ENCODE peak calls at places on chromosomes 6 and 20, in five cellular contexts. G is dorsolateral prefrontal cortex, D is heart right ventricle, J is upper lobe of right lung, P is fibroblast of lung. S is an unnamed sample.

GRCh38 chr6:41940759-41941279 is 789 bp downstream of the CCND3 start:
- DNase-seq in J (peak), G (peak), P (peak), D (peak), S (peak)

GRCh38 chr20:36154696-36155628 is at the start of gene EPB41L1:
- DNase-seq in P (no peak), G (no peak), D (no peak), J (no peak), S (no peak)

GRCh38 chr20:51070635-51071034 is 47.7 kb upstream of the KCNG1 start:
- DNase-seq in P (no peak), J (no peak), G (no peak), D (no peak), S (no peak)

GRCh38 chr6:13667655-13668054 is 44.0 kb downstream of the RANBP9 start:
- DNase-seq in J (no peak), P (peak), G (no peak), D (no peak), S (no peak)

GRCh38 chr6:137357948-137358266 is 136.3 kb downstream of the OLIG3 start:
- DNase-seq in D (no peak), G (no peak), P (no peak), J (no peak), S (no peak)

GRCh38 chr20:9626357-9626756 is 112.0 kb downstream of the LAMP5 start:
- DNase-seq in P (no peak), G (no peak), D (no peak), J (no peak), S (peak)

GRCh38 chr6:41200296-41200900 is 551 bp downstream of the TREML2 start:
- DNase-seq in G (no peak), D (no peak), J (no peak), P (no peak), S (no peak)

GRCh38 chr6:2739335-2739734 is 11.4 kb downstream of the MYLK4 start:
- DNase-seq in J (no peak), P (peak), D (no peak), G (no peak), S (peak)

GRCh38 chr20:11170565-11170964 is 496.8 kb upstream of the JAG1 start:
- DNase-seq in D (no peak), P (peak), G (no peak), J (no peak), S (no peak)

GRCh38 chr6:167684276-167685104 is 142.2 kb upstream of the AFDN start:
- DNase-seq in P (no peak), G (no peak), J (peak), D (no peak), S (no peak)

GRCh38 chr20:36230019-36230418 is 6.3 kb upstream of the AAR2 start:
- DNase-seq in G (no peak), P (no peak), J (no peak), D (no peak), S (no peak)

GRCh38 chr20:8367679-8368078 is 235.6 kb downstream of the PLCB1 start:
- DNase-seq in J (no peak), D (no peak), P (no peak), G (no peak), S (no peak)

GRCh38 chr6:160998217-160998616 is 6.6 kb downstream of the MAP3K4 start:
- DNase-seq in P (no peak), J (no peak), G (no peak), D (no peak), S (no peak)

GRCh38 chr20:53389516-53389915 is 204.1 kb downstream of the ZNF217 start:
- DNase-seq in J (no peak), D (no peak), G (no peak), P (no peak), S (no peak)

GRCh38 chr6:71879016-71879415 is 7.3 kb upstream of the RIMS1 start:
- DNase-seq in G (no peak), D (no peak), P (peak), J (no peak), S (no peak)

GRCh38 chr6:143335865-143336264 is 114.6 kb downstream of the ADAT2 start:
- DNase-seq in P (no peak), J (no peak), G (no peak), D (no peak), S (no peak)

GRCh38 chr6:150813319-150813992 is 52.0 kb upstream of the MTHFD1L start:
- DNase-seq in P (peak), J (no peak), D (no peak), G (peak), S (peak)

GRCh38 chr6:34671362-34671761 is 25.2 kb downstream of the ILRUN start:
- DNase-seq in J (no peak), D (no peak), G (no peak), P (peak), S (no peak)

GRCh38 chr6:43770417-43771209 is 602 bp downstream of the VEGFA start:
- DNase-seq in J (peak), G (no peak), D (peak), P (peak), S (peak)

GRCh38 chr20:18101125-18101820 is 36.4 kb upstream of the KAT14 start:
- DNase-seq in G (no peak), D (no peak), P (no peak), J (no peak), S (no peak)

GRCh38 chr20:35909176-35909575 is 45.1 kb downstream of the SCAND1 start:
- DNase-seq in G (no peak), J (no peak), P (no peak), D (no peak), S (no peak)

GRCh38 chr6:169173532-169174268 is 79.9 kb downstream of the THBS2 start:
- DNase-seq in P (peak), D (no peak), G (no peak), J (no peak), S (peak)

GRCh38 chr6:162389353-162390085 is 338.0 kb downstream of the PRKN start:
- DNase-seq in J (no peak), G (no peak), P (no peak), D (no peak), S (no peak)

GRCh38 chr6:14270925-14271791 is 153.6 kb downstream of the CD83 start:
- DNase-seq in J (no peak), D (no peak), P (peak), G (no peak), S (peak)

GRCh38 chr6:1796706-1797529 is 187.2 kb downstream of the FOXC1 start:
- DNase-seq in D (no peak), P (peak), J (no peak), G (no peak), S (no peak)

GRCh38 chr6:14055541-14055940 is 62.0 kb upstream of the CD83 start:
- DNase-seq in J (no peak), P (no peak), D (no peak), G (no peak), S (no peak)

GRCh38 chr20:56003111-56003800 is 2.1 kb downstream of the CBLN4 start:
- DNase-seq in D (no peak), P (no peak), J (no peak), G (peak), S (no peak)

GRCh38 chr20:56328861-56329260 is 29.9 kb upstream of the FAM210B start:
- DNase-seq in G (no peak), P (no peak), D (no peak), J (no peak), S (peak)

GRCh38 chr20:43388267-43389081 is 69.2 kb upstream of the SRSF6 start:
- DNase-seq in D (peak), P (peak), J (peak), G (peak), S (no peak)

GRCh38 chr6:97282726-97283617 is at the start of gene MMS22L:
- DNase-seq in J (peak), G (peak), D (peak), P (peak), S (peak)

GRCh38 chr6:98875375-98875774 is 41.0 kb downstream of the POU3F2 start:
- DNase-seq in D (no peak), P (no peak), G (no peak), J (no peak), S (no peak)

GRCh38 chr6:98871821-98872220 is 37.4 kb downstream of the POU3F2 start:
- DNase-seq in D (no peak), P (no peak), G (no peak), J (no peak), S (no peak)

GRCh38 chr6:98880486-98880885 is 46.1 kb downstream of the POU3F2 start:
- DNase-seq in P (no peak), G (no peak), J (no peak), D (no peak), S (no peak)

GRCh38 chr6:98877250-98877649 is 42.9 kb downstream of the POU3F2 start:
- DNase-seq in D (no peak), G (no peak), P (no peak), J (no peak), S (no peak)
- H3K27ac ChIP-seq in D (no peak), G (no peak), P (no peak), J (no peak), S (no peak)

DNA sequence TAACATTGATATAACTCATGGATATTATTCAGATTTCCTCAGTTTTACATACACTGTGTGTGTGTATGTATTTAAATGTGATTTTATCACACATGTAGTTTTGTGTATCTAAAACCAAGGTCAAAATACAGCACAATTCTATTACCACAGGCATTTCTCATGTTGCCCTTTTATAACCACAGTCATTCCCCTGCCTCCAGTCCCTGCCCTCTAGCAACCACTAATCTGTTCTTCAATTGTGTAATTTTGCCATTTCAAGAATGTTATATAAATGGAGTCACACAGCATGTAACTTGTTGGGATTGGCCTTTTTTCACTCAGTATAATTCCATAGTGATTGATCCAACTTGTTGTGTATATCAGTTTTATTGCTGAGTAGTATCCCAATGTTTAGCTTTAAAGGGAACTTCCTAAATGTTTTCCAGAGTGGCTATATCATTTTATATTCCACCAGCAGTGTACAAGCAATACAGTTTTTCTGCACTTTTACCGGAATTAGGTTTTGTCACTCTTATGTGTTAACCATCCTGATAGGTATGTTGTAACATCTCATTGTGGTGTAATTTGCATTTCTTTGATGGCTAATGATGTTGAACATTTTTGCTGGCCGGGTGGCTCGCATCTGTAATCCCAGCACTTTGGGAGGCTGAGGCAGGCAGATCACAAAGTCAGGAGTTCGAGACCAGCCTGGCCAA is 338.2 kb downstream of the SOX4 start:
- DNase-seq in D (no peak), J (no peak), P (peak), G (no peak), S (no peak)
- TF ChIP-seq CTCF in D (no peak), J (no peak), P (no peak), G (no peak), S (no peak)

GRCh38 chr20:33825340-33826269 is 14.5 kb downstream of the CHMP4B start:
- DNase-seq in D (no peak), P (no peak), J (no peak), G (no peak), S (no peak)
- H3K27ac ChIP-seq in D (no peak), P (no peak), J (no peak), G (no peak), S (no peak)

GRCh38 chr6:26568601-26569432 is 27.9 kb upstream of the ABT1 start:
- DNase-seq in D (peak), J (peak), G (peak), P (peak), S (peak)
- TF ChIP-seq CTCF in D (peak), J (peak), G (no peak), P (no peak), S (peak)

GRCh38 chr6:111874030-111874425 is 776 bp upstream of the FYN start:
- DNase-seq in P (peak), J (no peak), G (no peak), D (peak), S (no peak)
- H3K27ac ChIP-seq in P (peak), J (peak), G (no peak), D (peak), S (no peak)

GRCh38 chr6:52019851-52020250 is 67.6 kb downstream of the PKHD1 start:
- DNase-seq in J (no peak), P (no peak), G (no peak), D (no peak), S (no peak)
- TF ChIP-seq CTCF in J (no peak), P (no peak), G (no peak), D (no peak), S (no peak)

DNA sequence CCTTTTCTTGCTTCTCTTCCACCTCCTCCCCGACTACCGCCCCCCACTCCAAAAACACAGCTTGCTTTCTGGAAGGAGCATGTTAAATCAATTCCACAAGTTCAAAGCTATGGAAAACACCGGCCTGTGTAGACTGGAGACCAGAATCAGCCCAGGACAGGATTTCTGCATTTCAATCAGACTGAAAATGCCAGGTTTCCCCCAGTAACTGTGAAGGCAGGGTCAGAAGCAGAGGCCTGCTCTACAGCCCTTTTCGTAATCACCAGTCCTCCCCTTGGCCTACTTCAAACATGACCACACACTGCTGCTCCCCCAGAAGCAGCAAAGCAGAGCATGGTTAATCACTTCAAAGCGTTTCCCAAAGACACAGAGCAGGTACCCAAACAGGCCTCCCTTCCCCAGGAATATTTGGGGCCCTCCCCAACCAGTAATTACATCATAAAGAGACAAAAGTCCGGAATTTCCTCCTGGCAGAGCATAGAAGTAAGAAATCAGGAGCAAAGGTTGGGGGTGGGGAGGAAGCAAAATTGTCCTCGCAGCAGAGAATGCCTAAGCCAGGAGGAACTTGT is 38.4 kb downstream of the ZMYND8 start:
- DNase-seq in P (peak), G (no peak), D (peak), J (peak), S (peak)
- H3K27ac ChIP-seq in P (peak), G (peak), D (peak), J (peak), S (peak)

S was measured in RWPE1.